ENCODE peak calls at places on chromosomes 6 and 20, in four cellular contexts. O, V, U and W are unnamed samples.

GRCh38 chr6:56541736-56542366 is 100.8 kb downstream of the DST start:
- DNase-seq in U (no peak), V (no peak), O (no peak), W (no peak)

GRCh38 chr20:58271596-58272460 is 37.7 kb upstream of the RAB22A start:
- DNase-seq in O (no peak), V (no peak), U (no peak), W (no peak)

GRCh38 chr6:45031601-45032000 is 296.5 kb upstream of the RUNX2 start:
- DNase-seq in U (no peak), O (no peak), V (no peak), W (no peak)

GRCh38 chr6:162344935-162345599 is 382.5 kb downstream of the PRKN start:
- DNase-seq in V (no peak), U (no peak), O (peak), W (peak)

GRCh38 chr6:113732384-113732966 is 124.7 kb upstream of the MARCKS start:
- DNase-seq in O (no peak), U (no peak), V (peak), W (peak)

GRCh38 chr6:79668381-79668780 is 37.3 kb downstream of the SH3BGRL2 start:
- DNase-seq in V (no peak), U (no peak), O (no peak), W (no peak)

GRCh38 chr6:13563009-13563408 is 11.4 kb upstream of the SIRT5 start:
- DNase-seq in U (no peak), O (no peak), V (no peak), W (no peak)

GRCh38 chr6:100460650-100461204 is 4.0 kb downstream of the SIM1 start:
- DNase-seq in V (no peak), O (no peak), U (peak), W (no peak)

GRCh38 chr20:53413188-53413631 is 180.4 kb downstream of the ZNF217 start:
- DNase-seq in U (no peak), V (peak), O (no peak), W (no peak)

GRCh38 chr6:41704028-41704427 is 31.4 kb downstream of the TFEB start:
- DNase-seq in V (peak), O (no peak), U (no peak), W (no peak)

GRCh38 chr6:127069659-127070279 is 48.7 kb upstream of the RSPO3 start:
- DNase-seq in O (peak), V (no peak), U (no peak), W (peak)
- TF ChIP-seq CTCF in O (peak), V (peak), U (peak), W (peak)

GRCh38 chr6:126427713-126428112 is 87.8 kb downstream of the CENPW start:
- DNase-seq in O (no peak), V (no peak), U (no peak), W (no peak)

GRCh38 chr6:126419901-126420300 is 80.0 kb downstream of the CENPW start:
- DNase-seq in O (no peak), U (no peak), V (no peak), W (no peak)

DNA sequence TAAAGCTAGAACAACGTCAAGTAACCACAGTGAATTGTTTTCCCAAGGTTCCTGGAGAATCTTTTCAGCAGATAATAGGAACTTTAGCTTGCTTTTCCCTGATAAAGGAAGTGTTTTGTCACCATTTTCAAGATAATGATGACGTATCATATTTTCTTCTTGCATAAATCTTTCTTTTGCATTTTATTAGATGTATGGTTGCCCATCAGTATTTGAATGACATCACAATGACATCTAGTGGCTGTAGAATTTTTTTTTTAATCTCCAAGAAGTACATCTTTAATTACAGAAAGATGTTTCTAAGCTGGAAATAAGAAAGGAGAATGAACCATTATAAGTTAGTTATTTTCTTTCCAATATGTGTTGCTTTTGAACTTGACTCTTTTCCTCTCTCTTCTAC is 83.0 kb downstream of the CENPW start:
- DNase-seq in U (no peak), O (no peak), V (no peak), W (no peak)
- H3K4me3 ChIP-seq in U (no peak), O (no peak), V (no peak), W (no peak)

DNA sequence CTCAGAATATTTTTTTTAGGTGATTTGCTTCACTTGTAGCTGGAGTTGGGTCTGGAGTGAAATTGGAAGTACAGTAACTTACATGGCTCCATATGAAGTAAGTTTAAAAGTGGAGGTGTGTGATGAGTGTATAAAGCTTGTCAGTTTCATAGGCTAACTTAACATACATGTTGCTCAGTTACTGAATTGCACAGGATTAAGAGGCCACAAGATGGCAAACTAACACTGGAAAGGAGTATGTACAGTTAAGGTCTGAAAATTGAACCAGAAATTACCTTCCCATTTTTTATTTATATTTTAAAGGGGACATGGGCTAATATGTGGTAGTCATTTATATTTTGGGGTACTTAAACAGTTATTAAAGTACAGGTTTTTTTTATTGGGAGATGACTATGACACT is 45.3 kb upstream of the SMIM8 start:
- DNase-seq in U (no peak), V (no peak), O (peak), W (no peak)
- TF ChIP-seq CTCF in U (no peak), V (no peak), O (peak), W (no peak)

DNA sequence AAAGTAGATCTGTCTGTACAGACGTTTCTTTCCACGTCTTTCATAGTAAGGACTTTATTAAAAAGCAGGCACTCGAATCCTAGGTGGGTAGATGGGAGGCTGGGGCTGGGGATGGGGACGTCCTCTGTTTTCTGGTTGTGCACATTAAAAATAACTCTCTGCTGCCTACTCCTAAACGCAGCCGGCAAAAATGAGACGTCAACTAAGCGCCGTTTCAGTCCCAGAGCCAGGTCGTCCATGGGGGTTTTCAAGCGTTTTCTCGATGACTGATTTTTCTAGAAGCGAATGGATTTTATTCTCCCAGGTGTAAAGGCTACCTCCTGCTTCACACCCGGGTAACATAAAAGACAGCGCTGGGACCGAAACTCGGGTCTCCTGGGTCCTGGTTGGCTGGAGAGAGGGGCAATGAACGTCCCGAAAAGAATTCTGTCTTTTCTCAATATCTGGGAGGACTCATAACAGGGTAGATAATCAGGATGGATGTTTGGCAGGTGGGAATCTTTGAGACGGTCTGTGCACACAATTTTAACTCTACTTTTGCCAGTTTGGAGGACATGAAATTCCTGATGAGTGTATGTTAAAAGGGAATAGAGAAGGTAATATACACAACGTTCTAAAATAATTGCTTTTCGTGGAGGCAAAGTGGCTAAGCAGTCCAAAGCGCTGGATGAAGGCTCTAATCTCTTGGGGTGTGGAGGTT is 25.3 kb downstream of the GPX6 start:
- DNase-seq in U (peak), O (no peak), V (no peak), W (no peak)
- H3K4me3 ChIP-seq in U (peak), O (peak), V (peak), W (peak)

DNA sequence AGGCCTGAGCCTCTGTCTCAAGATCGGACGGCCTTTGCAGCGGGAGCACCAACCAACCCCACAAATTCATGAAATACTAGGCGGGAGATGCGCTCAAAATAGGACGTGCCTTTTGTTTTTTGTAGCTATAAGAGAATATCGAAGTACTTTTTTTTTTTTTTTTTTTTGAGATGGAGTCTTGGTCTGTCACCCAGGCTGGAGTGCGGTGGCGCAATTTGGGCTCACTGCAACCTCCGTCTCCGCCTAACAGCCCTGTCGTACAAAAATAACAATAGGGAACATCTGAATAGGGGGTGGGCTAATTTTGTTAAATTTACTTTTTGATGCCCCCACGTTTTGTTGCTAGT is 5.9 kb upstream of the TUBB2A start:
- DNase-seq in O (no peak), V (peak), U (no peak), W (no peak)
- TF ChIP-seq CTCF in O (no peak), V (no peak), U (no peak), W (peak)

GRCh38 chr6:37061157-37061804 is 55.8 kb downstream of the FGD2 start:
- DNase-seq in V (peak), U (no peak), O (no peak), W (no peak)

GRCh38 chr6:37057678-37058077 is 52.2 kb downstream of the FGD2 start:
- DNase-seq in U (no peak), V (no peak), O (no peak), W (no peak)

GRCh38 chr6:37060195-37060559 is 54.7 kb downstream of the FGD2 start:
- DNase-seq in O (no peak), U (no peak), V (no peak), W (no peak)

GRCh38 chr6:37058084-37058586 is 52.7 kb downstream of the FGD2 start:
- DNase-seq in U (no peak), V (peak), O (peak), W (no peak)

DNA sequence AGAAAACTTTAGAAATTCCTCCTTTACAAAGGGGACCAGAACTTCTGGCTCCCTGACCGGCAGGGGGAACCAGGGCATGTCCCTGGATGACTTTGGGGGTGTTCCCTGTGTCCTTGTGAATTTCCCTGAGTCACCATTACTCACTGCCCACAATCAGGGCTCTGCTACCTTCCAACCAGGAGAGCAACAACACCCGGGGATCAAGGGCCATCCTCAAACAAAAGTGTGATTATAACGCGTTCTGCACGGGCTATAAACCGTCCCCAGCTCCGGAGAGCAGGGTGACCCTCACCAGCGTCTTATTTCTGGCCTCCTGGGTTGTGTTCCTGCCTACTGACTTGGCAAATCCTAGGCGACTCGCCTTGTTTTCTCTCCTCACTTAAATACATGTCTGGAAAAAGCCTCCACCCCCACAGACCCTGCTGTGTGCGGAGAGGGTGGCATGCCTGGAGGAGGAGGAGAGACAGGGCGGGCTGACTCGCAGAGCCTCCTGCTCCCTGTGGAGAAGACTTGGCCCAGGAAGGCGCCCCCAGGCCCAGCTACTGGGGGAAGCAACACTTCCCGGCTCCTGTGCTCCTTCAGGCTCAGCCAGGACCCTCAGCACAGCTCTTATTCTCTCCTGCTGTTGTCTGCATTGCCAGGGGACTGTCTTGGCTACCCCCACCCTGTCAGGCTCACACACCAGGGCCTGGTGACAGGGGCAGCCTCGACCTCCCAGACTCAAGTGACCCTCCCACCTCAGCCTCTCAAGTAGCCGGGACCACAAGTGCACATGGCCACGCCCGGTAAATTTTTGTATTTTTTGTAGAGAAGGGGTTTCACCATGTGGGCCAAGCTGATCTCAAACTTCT is 54.1 kb downstream of the FGD2 start:
- DNase-seq in U (no peak), O (peak), V (peak), W (peak)
- H3K4me3 ChIP-seq in U (peak), O (no peak), V (no peak), W (no peak)